ENCODE peak calls at places on chromosomes 5 and 9, in five cellular contexts. G is GM23248, F is OCI-LY7, P is colonic mucosa, I is uterus. L is an unnamed sample.

GRCh38 chr5:143791848-143792701 is 19.9 kb upstream of the HMHB1 start:
- DNase-seq in F (no peak), I (no peak), G (no peak), P (no peak), L (no peak)

GRCh38 chr5:39257554-39257953 is 38.2 kb upstream of the FYB1 start:
- DNase-seq in P (no peak), G (no peak), F (no peak), I (no peak), L (no peak)

GRCh38 chr5:136192526-136193395 is at the start of gene SMIM32:
- DNase-seq in P (peak; percentile 83), I (no peak), F (no peak), G (peak; percentile 44), L (no peak)

GRCh38 chr5:135138116-135138850 is 104.3 kb upstream of the PITX1 start:
- DNase-seq in G (peak; percentile 35), P (no peak), F (no peak), I (no peak), L (no peak)

GRCh38 chr5:10297646-10298204 is 10.0 kb downstream of the CMBL start:
- DNase-seq in F (no peak), P (no peak), I (no peak), G (no peak), L (no peak)

GRCh38 chr5:106423109-106423897 is 1247.4 kb downstream of the EFNA5 start:
- DNase-seq in P (no peak), F (no peak), I (no peak), G (no peak), L (no peak)

GRCh38 chr9:96856363-96857286 is 2.3 kb upstream of the ZNF782 start:
- DNase-seq in P (peak; percentile 77), F (peak; percentile 76), G (peak; percentile 83), I (no peak), L (peak; percentile 75)

GRCh38 chr9:83355729-83356128 is 182.5 kb downstream of the FRMD3 start:
- DNase-seq in P (no peak), I (no peak), G (no peak), F (no peak), L (no peak)

GRCh38 chr9:15142903-15143534 is 164.0 kb downstream of the TTC39B start:
- DNase-seq in F (peak; percentile 46), G (peak; percentile 77), P (no peak), I (no peak), L (peak; percentile 20)

GRCh38 chr9:37027582-37028424 is 6.3 kb downstream of the PAX5 start:
- DNase-seq in G (peak; percentile 77), P (peak; percentile 90), I (peak; percentile 32), F (peak; percentile 99), L (peak; percentile 98)

GRCh38 chr9:113581865-113582697 is 118.6 kb downstream of the RGS3 start:
- DNase-seq in I (peak; percentile 66), P (peak; percentile 82), G (peak; percentile 69), F (peak; percentile 99), L (peak; percentile 99)

GRCh38 chr9:94632736-94633135 is 6.6 kb downstream of the FBP1 start:
- DNase-seq in G (peak; percentile 38), I (no peak), F (no peak), P (no peak), L (no peak)

GRCh38 chr5:84603557-84604185 is 219.0 kb upstream of the EDIL3 start:
- DNase-seq in I (no peak), P (no peak), G (peak; percentile 27), F (no peak), L (no peak)

GRCh38 chr9:78671785-78672184 is 374.9 kb downstream of the PSAT1 start:
- DNase-seq in I (no peak), F (no peak), P (no peak), G (no peak), L (no peak)

GRCh38 chr5:124677376-124677998 is 69.0 kb downstream of the ZNF608 start:
- DNase-seq in F (no peak), P (no peak), G (no peak), I (no peak), L (no peak)

GRCh38 chr5:2898661-2899060 is 147.2 kb upstream of the IRX2 start:
- DNase-seq in I (no peak), P (no peak), F (no peak), G (no peak), L (no peak)

GRCh38 chr5:1500411-1501091 is 23.2 kb downstream of the LPCAT1 start:
- DNase-seq in F (no peak), G (no peak), P (no peak), I (peak; percentile 68), L (no peak)

GRCh38 chr9:18905033-18905882 is 127.8 kb downstream of the SAXO1 start:
- DNase-seq in I (no peak), P (no peak), F (no peak), G (peak; percentile 58), L (no peak)

GRCh38 chr5:135881244-135881643 is 14.4 kb downstream of the IL9 start:
- DNase-seq in I (no peak), P (no peak), F (no peak), G (peak; percentile 11), L (no peak)

GRCh38 chr9:110148868-110149267 is 59.1 kb downstream of the C9orf152 start:
- DNase-seq in F (peak; percentile 63), P (no peak), I (no peak), G (peak; percentile 63), L (peak; percentile 29)

GRCh38 chr9:120702075-120702474 is 12.2 kb downstream of the MEGF9 start:
- DNase-seq in P (no peak), I (no peak), G (no peak), F (no peak), L (no peak)

GRCh38 chr5:89988129-89988528 is 421.4 kb downstream of the CETN3 start:
- DNase-seq in P (no peak), F (no peak), G (no peak), I (no peak), L (no peak)

GRCh38 chr9:81430727-81431126 is 258.6 kb downstream of the TLE1 start:
- DNase-seq in F (no peak), I (no peak), P (no peak), G (peak; percentile 27), L (no peak)

GRCh38 chr5:68711311-68712200 is 382.3 kb upstream of the SLC30A5 start:
- DNase-seq in P (no peak), F (peak; percentile 51), G (no peak), I (no peak), L (peak; percentile 14)

GRCh38 chr5:157162919-157163510 is 3.0 kb downstream of the GARIN3 start:
- DNase-seq in I (no peak), P (no peak), F (no peak), G (no peak), L (no peak)

GRCh38 chr5:139954022-139954421 is 89.1 kb downstream of the NRG2 start:
- DNase-seq in I (no peak), F (no peak), P (no peak), G (no peak), L (no peak)

GRCh38 chr5:44454002-44454401 is 64.8 kb upstream of the FGF10 start:
- DNase-seq in P (no peak), I (no peak), G (no peak), F (no peak), L (no peak)

GRCh38 chr9:96874947-96875459 is 20.7 kb upstream of the ZNF782 start:
- DNase-seq in I (no peak), G (peak; percentile 30), P (peak; percentile 67), F (peak; percentile 70), L (peak; percentile 71)

GRCh38 chr5:68344447-68345111 is 129.0 kb downstream of the PIK3R1 start:
- DNase-seq in G (peak; percentile 79), F (no peak), I (no peak), P (no peak), L (peak; percentile 70)

GRCh38 chr9:135090547-135090946 is 3.1 kb downstream of the OLFM1 start:
- DNase-seq in G (peak; percentile 16), I (no peak), P (no peak), F (no peak), L (no peak)

GRCh38 chr9:135087899-135088347 is 455 bp downstream of the OLFM1 start:
- DNase-seq in G (peak; percentile 34), P (no peak), I (no peak), F (no peak), L (no peak)

GRCh38 chr9:135088348-135088978 is 995 bp downstream of the OLFM1 start:
- DNase-seq in F (no peak), G (no peak), P (no peak), I (no peak), L (no peak)

GRCh38 chr9:135090081-135090480 is 2.6 kb downstream of the OLFM1 start:
- DNase-seq in P (no peak), I (no peak), F (no peak), G (no peak), L (no peak)

GRCh38 chr9:135088979-135089847 is 1.7 kb downstream of the OLFM1 start:
- DNase-seq in P (no peak), G (no peak), F (no peak), I (no peak), L (no peak)
- H3K4me3 ChIP-seq in P (no peak overlapping the region), G (no peak overlapping the region), F (no peak overlapping the region), I (peak overlapping the region; percentile 1), L (no peak overlapping the region)

GRCh38 chr9:122036988-122037387 is 56.1 kb downstream of the TTLL11 start:
- DNase-seq in G (peak; percentile 73), P (no peak), I (no peak), F (no peak), L (no peak)
- H3K27ac ChIP-seq in G (no peak overlapping the region), P (no peak overlapping the region), I (no peak overlapping the region), F (no peak overlapping the region), L (no peak overlapping the region)

GRCh38 chr9:125886365-125886764 is 139.2 kb downstream of the PBX3 start:
- DNase-seq in P (no peak), G (no peak), F (no peak), I (no peak), L (no peak)

GRCh38 chr9:125890793-125891192 is 143.6 kb downstream of the PBX3 start:
- DNase-seq in I (no peak), G (no peak), F (no peak), P (no peak), L (no peak)

GRCh38 chr9:125889122-125889523 is 141.9 kb downstream of the PBX3 start:
- DNase-seq in P (peak; percentile 25), I (no peak), G (peak; percentile 61), F (no peak), L (no peak)

GRCh38 chr9:125888220-125888619 is 141.0 kb downstream of the PBX3 start:
- DNase-seq in G (peak; percentile 81), P (no peak), I (no peak), F (no peak), L (no peak)

GRCh38 chr9:125889524-125890473 is 142.6 kb downstream of the PBX3 start:
- DNase-seq in P (peak; percentile 30), I (peak; percentile 11), G (peak; percentile 70), F (no peak), L (no peak)
- H3K4me3 ChIP-seq in P (peak overlapping the region; percentile 31), I (peak overlapping the region; percentile 38), G (peak overlapping the region; percentile 83), F (no peak overlapping the region), L (no peak overlapping the region)

DNA sequence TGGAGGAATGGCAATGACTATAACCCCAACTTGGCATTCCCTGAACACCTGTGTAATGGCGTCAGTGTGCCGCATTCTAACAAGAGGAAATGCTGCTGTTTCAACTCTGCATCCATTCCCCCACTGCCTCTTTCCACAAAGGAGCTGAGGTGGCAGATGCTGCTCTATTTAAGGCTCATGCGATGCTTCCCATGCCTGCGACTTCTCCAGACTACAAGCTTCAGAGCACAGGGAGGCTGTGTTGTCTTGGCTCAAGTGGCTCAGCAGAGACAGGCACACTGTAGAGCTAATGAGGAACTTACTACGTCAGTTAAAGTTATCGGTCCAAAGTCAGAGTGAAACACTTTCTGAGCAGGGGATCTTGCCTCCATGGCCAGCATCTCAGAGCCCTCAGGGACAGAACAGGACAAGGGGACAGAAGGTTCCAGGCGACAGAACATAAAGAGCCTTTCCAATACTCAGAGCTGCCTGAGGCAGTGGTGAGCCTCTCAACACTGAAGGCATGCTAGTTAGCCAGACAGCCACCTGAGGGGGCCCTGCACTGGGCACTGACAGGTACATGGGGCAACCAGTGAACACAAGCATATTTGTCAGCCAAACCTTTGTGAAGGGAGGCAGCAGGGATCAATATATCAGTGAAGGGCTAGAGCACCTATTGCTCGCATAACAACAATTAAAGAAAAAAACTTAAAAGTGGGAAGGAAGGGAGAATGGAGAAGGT is 21.8 kb downstream of the TNIP1 start:
- DNase-seq in I (no peak), G (no peak), F (peak; percentile 34), P (no peak), L (peak; percentile 23)
- H3K27ac ChIP-seq in I (no peak overlapping the region), G (no peak overlapping the region), F (no peak overlapping the region), P (peak overlapping the region; percentile 29), L (peak overlapping the region; percentile 86)